ENCODE peak calls at places on chromosomes 1 and 21, in four cellular contexts. X, N, J and I are unnamed samples.

GRCh38 chr1:27602510-27603319 is 1.2 kb downstream of the AHDC1 start:
- DNase-seq in N (peak), J (peak), X (peak), I (no peak)

GRCh38 chr1:172809751-172810150 is 150.8 kb downstream of the FASLG start:
- DNase-seq in N (no peak), X (no peak), J (no peak), I (no peak)

GRCh38 chr1:169933999-169934725 is 40.5 kb upstream of the SCYL3 start:
- DNase-seq in J (no peak), N (peak), X (peak), I (peak)

GRCh38 chr1:48470506-48470905 is 1.5 kb downstream of the SPATA6 start:
- DNase-seq in J (peak), N (peak), X (peak), I (no peak)

GRCh38 chr1:244460195-244460594 is 878 bp upstream of the CATSPERE start:
- DNase-seq in X (peak), J (no peak), N (no peak), I (no peak)

GRCh38 chr1:110542730-110543129 is 23.8 kb upstream of the KCNA10 start:
- DNase-seq in X (peak), N (peak), J (no peak), I (peak)

GRCh38 chr21:39938086-39938611 is 70.9 kb downstream of the PCP4 start:
- DNase-seq in J (no peak), X (no peak), N (no peak), I (no peak)

GRCh38 chr1:209403921-209404320 is 179.6 kb upstream of the CAMK1G start:
- DNase-seq in J (no peak), X (no peak), N (no peak), I (no peak)

GRCh38 chr1:56024155-56024554 is 555.2 kb downstream of the PLPP3 start:
- DNase-seq in J (no peak), N (no peak), X (no peak), I (no peak)

GRCh38 chr1:205043866-205044265 is 854 bp downstream of the CNTN2 start:
- DNase-seq in X (no peak), N (no peak), J (no peak), I (no peak)

GRCh38 chr21:41816583-41817165 is 49.8 kb upstream of the RIPK4 start:
- DNase-seq in N (peak), J (peak), X (peak), I (peak)

GRCh38 chr1:217542136-217542777 is 88.6 kb downstream of the GPATCH2 start:
- DNase-seq in J (no peak), N (no peak), X (no peak), I (peak)

GRCh38 chr1:869499-870244 is 54.1 kb upstream of the SAMD11 start:
- DNase-seq in N (peak), J (peak), X (peak), I (peak)

GRCh38 chr1:60765204-60765603 is 317.2 kb upstream of the NFIA start:
- DNase-seq in J (no peak), N (peak), X (peak), I (peak)

GRCh38 chr1:150877220-150877516 is 769 bp upstream of the ARNT start:
- DNase-seq in N (no peak), J (no peak), X (no peak), I (no peak)

GRCh38 chr1:228074954-228075730 is 7.4 kb upstream of the ARF1 start:
- DNase-seq in X (no peak), N (no peak), J (no peak), I (no peak)

GRCh38 chr1:30747028-30748008 is 10.3 kb downstream of the LAPTM5 start:
- DNase-seq in N (no peak), X (no peak), J (no peak), I (no peak)

GRCh38 chr1:174966000-174966572 is 33.7 kb upstream of the CACYBP start:
- DNase-seq in X (no peak), J (no peak), N (peak), I (peak)